ENCODE peak calls at places on chromosomes 11 and 22, in four cellular contexts. N is bronchial epithelial cell, V is IMR-90, L is cardiac muscle cell. B is an unnamed sample.

GRCh38 chr11:9719949-9720646 is 56.2 kb downstream of the SWAP70 start:
- DNase-seq in N (peak; percentile 58), V (no peak), L (peak; percentile 13), B (no peak)

GRCh38 chr22:38699784-38700183 is 959 bp downstream of the JOSD1 start:
- DNase-seq in N (peak; percentile 49), V (peak; percentile 62), L (peak; percentile 55), B (no peak)

GRCh38 chr11:18307461-18308139 is 14.3 kb downstream of the HPS5 start:
- DNase-seq in N (peak; percentile 91), V (no peak), L (no peak), B (no peak)

GRCh38 chr22:41857160-41857859 is 24.4 kb downstream of the SREBF2 start:
- DNase-seq in N (peak; percentile 92), V (peak; percentile 72), L (peak; percentile 60), B (peak; percentile 63)

GRCh38 chr22:29625090-29625825 is 21.8 kb downstream of the NF2 start:
- DNase-seq in N (peak; percentile 64), V (peak; percentile 85), L (peak; percentile 78), B (no peak)

GRCh38 chr11:61904539-61905048 is 12.8 kb downstream of the RAB3IL1 start:
- DNase-seq in N (peak; percentile 32), V (no peak), L (no peak), B (no peak)

GRCh38 chr11:26583550-26583949 is 11.5 kb upstream of the MUC15 start:
- DNase-seq in N (peak; percentile 98), V (no peak), L (peak; percentile 82), B (no peak)

GRCh38 chr22:19307872-19308271 is 16.4 kb upstream of the CLTCL1 start:
- DNase-seq in N (no peak), V (no peak), L (no peak), B (no peak)

GRCh38 chr11:86486261-86487030 is 111.8 kb downstream of the CCDC81 start:
- DNase-seq in N (no peak), V (no peak), L (no peak), B (no peak)

GRCh38 chr11:124482362-124483147 is 37.1 kb upstream of the OR8B8 start:
- DNase-seq in N (peak; percentile 83), V (peak; percentile 28), L (peak; percentile 57), B (no peak)

GRCh38 chr11:38594881-38595280 is 1996.8 kb upstream of the RAG2 start:
- DNase-seq in N (no peak), V (no peak), L (no peak), B (no peak)

GRCh38 chr11:73596547-73596946 is 1.4 kb downstream of the FAM168A start:
- DNase-seq in N (no peak), V (no peak), L (no peak), B (no peak)

GRCh38 chr11:1675536-1676253 is 21.3 kb upstream of the KRTAP5-6 start:
- DNase-seq in N (no peak), V (no peak), L (no peak), B (no peak)

GRCh38 chr11:130899106-130899505 is 17.2 kb downstream of the SNX19 start:
- DNase-seq in N (no peak), V (no peak), L (no peak), B (no peak)

GRCh38 chr11:12087075-12087775 is 23.2 kb upstream of the MICAL2 start:
- DNase-seq in N (peak; percentile 88), V (peak; percentile 78), L (peak; percentile 51), B (no peak)

GRCh38 chr22:29726104-29726503 is 6.3 kb downstream of the CABP7 start:
- DNase-seq in N (no peak), V (no peak), L (no peak), B (no peak)

GRCh38 chr11:72075756-72076155 is 4.6 kb downstream of the NUMA1 start:
- DNase-seq in N (no peak), V (no peak), L (no peak), B (no peak)

GRCh38 chr11:72081184-72081644 is 564 bp downstream of the LRRC51 start:
- DNase-seq in N (no peak), V (no peak), L (no peak), B (no peak)

GRCh38 chr11:72080326-72081183 is at the start of the genes LRRC51 and NUMA1:
- DNase-seq in N (peak; percentile 100), V (peak; percentile 100), L (peak; percentile 100), B (peak; percentile 99)

GRCh38 chr11:72079776-72080325 is 491 bp downstream of the NUMA1 start:
- DNase-seq in N (no peak), V (no peak), L (no peak), B (no peak)

DNA sequence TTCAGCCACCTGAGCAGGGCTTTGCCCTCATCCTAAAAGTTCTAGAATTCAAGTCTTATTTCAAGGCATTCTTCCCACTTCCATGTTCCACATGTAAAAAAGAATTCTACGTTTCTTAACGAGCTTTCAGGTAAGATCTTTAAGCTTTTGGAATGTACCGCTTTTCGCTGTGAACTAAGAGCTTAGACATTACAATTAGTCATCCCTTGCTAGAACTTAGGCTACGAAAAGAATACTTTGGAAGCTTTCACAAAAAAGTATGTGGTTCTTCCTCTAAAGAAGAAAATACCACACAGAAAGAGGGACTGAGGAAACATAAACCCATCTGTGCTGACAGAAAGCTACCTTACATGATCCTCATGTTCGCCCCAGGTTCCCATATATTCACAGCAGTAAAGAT is 1.9 kb downstream of the NUMA1 start:
- DNase-seq in N (peak; percentile 61), V (peak; percentile 26), L (no peak), B (no peak)
- H3K4me3 ChIP-seq in N (peak overlapping the region; percentile 65), V (peak overlapping the region; percentile 57), L (no peak overlapping the region), B (no peak overlapping the region)

GRCh38 chr11:99818991-99819390 is 798.2 kb downstream of the CNTN5 start:
- DNase-seq in N (no peak), V (no peak), L (no peak), B (no peak)

GRCh38 chr11:99814021-99814420 is 793.3 kb downstream of the CNTN5 start:
- DNase-seq in N (peak; percentile 25), V (no peak), L (no peak), B (no peak)

GRCh38 chr11:99814738-99815137 is 794.0 kb downstream of the CNTN5 start:
- DNase-seq in N (no peak), V (no peak), L (no peak), B (no peak)
- TF ChIP-seq CTCF in N (no peak), V (no peak), L (no peak), B (peak; percentile 22)

GRCh38 chr11:33040862-33041453 is 1.6 kb downstream of the TCP11L1 start:
- DNase-seq in N (no peak), V (no peak), L (no peak), B (no peak)

GRCh38 chr11:33045551-33046255 is 6.3 kb downstream of the TCP11L1 start:
- DNase-seq in N (peak; percentile 82), V (no peak), L (peak; percentile 6), B (no peak)

GRCh38 chr11:33040127-33040861 is 922 bp downstream of the TCP11L1 start:
- DNase-seq in N (peak; percentile 49), V (peak; percentile 44), L (peak; percentile 21), B (no peak)

GRCh38 chr11:33044281-33044680 is 4.9 kb downstream of the TCP11L1 start:
- DNase-seq in N (peak; percentile 85), V (peak; percentile 34), L (no peak), B (no peak)

DNA sequence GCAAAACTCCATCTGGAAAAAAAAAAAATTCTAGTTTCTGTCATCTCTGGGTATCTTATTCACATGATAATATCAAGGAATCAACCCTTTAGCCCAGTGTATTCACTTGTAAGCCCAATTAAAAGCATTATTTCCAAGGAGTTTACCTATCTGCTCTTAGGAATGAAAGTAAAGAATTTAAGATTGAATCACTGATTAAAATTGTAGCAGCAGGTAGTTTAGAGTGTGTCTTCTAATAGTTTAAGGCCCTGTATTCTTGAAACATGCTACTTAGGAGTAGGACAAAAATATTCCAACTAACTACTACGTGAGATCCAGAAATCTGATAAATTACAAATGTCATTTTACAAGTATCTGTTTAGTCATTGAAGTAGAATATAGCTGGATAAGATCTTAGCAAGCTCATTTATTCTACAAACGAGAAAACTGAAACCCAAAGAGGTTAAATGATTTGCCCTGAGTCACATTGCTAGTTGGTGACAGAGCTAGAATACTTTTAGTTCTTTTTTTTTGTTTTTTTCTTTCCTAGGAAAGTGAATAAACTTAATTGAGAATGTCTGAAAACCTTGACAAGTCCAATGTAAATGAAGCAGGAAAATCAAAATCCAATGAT is 4.0 kb downstream of the TCP11L1 start:
- DNase-seq in N (no peak), V (no peak), L (no peak), B (no peak)
- H3K4me3 ChIP-seq in N (no peak overlapping the region), V (no peak overlapping the region), L (no peak overlapping the region), B (no peak overlapping the region)

GRCh38 chr11:134497586-134497985 is 85.5 kb upstream of the B3GAT1 start:
- DNase-seq in N (no peak), V (no peak), L (no peak), B (no peak)
- TF ChIP-seq CTCF in N (no peak), V (no peak), L (no peak), B (no peak)

GRCh38 chr11:58578635-58579191 is at the start of gene ZFP91:
- DNase-seq in N (peak; percentile 88), V (peak; percentile 98), L (peak; percentile 99), B (peak; percentile 93)

GRCh38 chr11:58580311-58580710 is 1.4 kb downstream of the ZFP91 start:
- DNase-seq in N (no peak), V (no peak), L (no peak), B (no peak)

GRCh38 chr11:58579192-58580129 is 598 bp downstream of the ZFP91 start:
- DNase-seq in N (peak; percentile 70), V (peak; percentile 91), L (peak; percentile 94), B (peak; percentile 82)

GRCh38 chr11:58578136-58578634 is 678 bp upstream of the ZFP91 start:
- DNase-seq in N (peak; percentile 97), V (peak; percentile 99), L (peak; percentile 99), B (peak; percentile 94)

GRCh38 chr11:58582437-58582836 is 3.6 kb downstream of the ZFP91 start:
- DNase-seq in N (no peak), V (no peak), L (no peak), B (no peak)
- H3K4me3 ChIP-seq in N (no peak overlapping the region), V (no peak overlapping the region), L (no peak overlapping the region), B (no peak overlapping the region)

GRCh38 chr11:65870706-65871681 is 1.6 kb downstream of the EFEMP2 start:
- DNase-seq in N (no peak), V (no peak), L (no peak), B (no peak)

GRCh38 chr11:65872555-65873279 is at the start of gene EFEMP2:
- DNase-seq in N (no peak), V (no peak), L (peak; percentile 68), B (no peak)

GRCh38 chr11:65873280-65874156 is 918 bp upstream of the EFEMP2 start:
- DNase-seq in N (peak; percentile 78), V (peak; percentile 90), L (peak; percentile 95), B (peak; percentile 65)

GRCh38 chr11:65870307-65870658 is 2.3 kb downstream of the EFEMP2 start:
- DNase-seq in N (no peak), V (no peak), L (no peak), B (no peak)

GRCh38 chr11:65871811-65872548 is 620 bp downstream of the EFEMP2 start:
- DNase-seq in N (no peak), V (no peak), L (peak; percentile 47), B (no peak)
- TF ChIP-seq CTCF in N (peak; percentile 5), V (peak; percentile 23), L (peak; percentile 32), B (no peak)

DNA sequence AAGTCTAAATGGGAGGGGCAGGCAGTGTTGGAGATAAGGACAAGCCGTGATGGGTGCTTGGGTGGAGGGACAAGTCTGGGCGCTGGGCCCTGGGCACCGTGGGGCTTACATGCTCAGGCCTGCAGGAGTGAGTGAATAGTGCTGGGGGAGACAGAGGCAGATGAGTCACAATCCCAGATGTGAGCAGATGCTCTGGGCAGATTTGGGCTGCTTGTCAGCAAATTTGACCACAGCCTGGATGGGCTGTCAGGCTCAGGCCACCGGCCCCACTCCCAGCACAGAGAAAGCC is 41.6 kb upstream of the ZBED5 start:
- DNase-seq in N (peak; percentile 99), V (no peak), L (no peak), B (no peak)
- H3K4me3 ChIP-seq in N (no peak overlapping the region), V (no peak overlapping the region), L (no peak overlapping the region), B (no peak overlapping the region)

GRCh38 chr22:40856513-40857308 is at the start of the genes ST13 and XPNPEP3:
- DNase-seq in N (peak; percentile 83), V (peak; percentile 95), L (peak; percentile 98), B (peak; percentile 86)
- TF ChIP-seq CTCF in N (peak; percentile 24), V (peak; percentile 29), L (peak; percentile 19), B (peak; percentile 28)